ENCODE peak calls at places on chromosomes 3 and 15, in five cellular contexts. F is K562, T is GM12878, A is WTC11, Q is HepG2. D is an unnamed sample.

GRCh38 chr3:60703008-60703407 is 548.2 kb downstream of the FHIT start:
- DNase-seq in Q (no peak), A (no peak), F (no peak), T (no peak), D (no peak)

GRCh38 chr3:186095584-186096061 is 13.3 kb downstream of the ETV5 start:
- DNase-seq in F (no peak), T (no peak), A (no peak), Q (peak), D (no peak)

GRCh38 chr3:33424606-33425453 is 15.4 kb downstream of the UBP1 start:
- DNase-seq in F (no peak), Q (no peak), T (no peak), A (no peak), D (no peak)

GRCh38 chr3:3800685-3801509 is 1.7 kb downstream of the LRRN1 start:
- DNase-seq in Q (no peak), T (no peak), F (no peak), A (peak), D (peak)

GRCh38 chr15:64782751-64783150 is 7.4 kb upstream of the RBPMS2 start:
- DNase-seq in Q (no peak), F (no peak), T (no peak), A (no peak), D (no peak)

GRCh38 chr15:85667491-85668424 is 127.0 kb downstream of the KLHL25 start:
- DNase-seq in T (no peak), Q (peak), F (no peak), A (no peak), D (no peak)

GRCh38 chr15:32641517-32642059 is at the start of gene SCG5:
- DNase-seq in A (peak), T (no peak), F (peak), Q (no peak), D (peak)

GRCh38 chr15:70480196-70480856 is 283.0 kb downstream of the UACA start:
- DNase-seq in A (no peak), T (no peak), F (no peak), Q (no peak), D (no peak)

GRCh38 chr15:37121492-37121891 is 21.1 kb upstream of the MEIS2 start:
- DNase-seq in T (no peak), A (no peak), Q (no peak), F (no peak), D (no peak)

GRCh38 chr15:90184786-90185704 is 16.1 kb upstream of the SEMA4B start:
- DNase-seq in F (peak), T (no peak), Q (peak), A (peak), D (peak)

GRCh38 chr15:38215707-38216106 is 36.9 kb upstream of the SPRED1 start:
- DNase-seq in A (no peak), T (no peak), Q (no peak), F (no peak), D (no peak)

GRCh38 chr3:128491071-128491899 is 1.7 kb downstream of the GATA2 start:
- DNase-seq in Q (no peak), T (no peak), F (peak), A (peak), D (no peak)

GRCh38 chr3:155302476-155302875 is 9.0 kb upstream of the STRIT1 start:
- DNase-seq in A (no peak), Q (no peak), T (no peak), F (no peak), D (no peak)

GRCh38 chr3:184737641-184738518 is 26.0 kb upstream of the MAGEF1 start:
- DNase-seq in F (no peak), T (no peak), A (no peak), Q (no peak), D (peak)

GRCh38 chr3:24551626-24552025 is 57.0 kb upstream of the THRB start:
- DNase-seq in T (no peak), A (no peak), F (no peak), Q (no peak), D (no peak)

GRCh38 chr15:70299931-70300858 is 202.5 kb upstream of the TLE3 start:
- DNase-seq in Q (no peak), T (peak), A (no peak), F (no peak), D (no peak)

GRCh38 chr3:16600771-16601538 is 4.3 kb downstream of the DAZL start:
- DNase-seq in A (peak), T (no peak), F (peak), Q (peak), D (peak)

GRCh38 chr3:104628185-104628789 is 738.4 kb upstream of the ALCAM start:
- DNase-seq in F (peak), A (no peak), Q (peak), T (no peak), D (no peak)

GRCh38 chr3:41682996-41683395 is 278.9 kb downstream of the ULK4 start:
- DNase-seq in T (no peak), F (no peak), A (no peak), Q (no peak), D (no peak)

GRCh38 chr15:80214979-80215378 is 37.0 kb downstream of the CTXND1 start:
- DNase-seq in T (no peak), Q (no peak), F (no peak), A (no peak), D (no peak)

GRCh38 chr3:30658328-30659052 is 52.1 kb downstream of the TGFBR2 start:
- DNase-seq in F (no peak), T (peak), Q (peak), A (no peak), D (no peak)

GRCh38 chr3:52891164-52891563 is 6.2 kb downstream of the STIMATE start:
- DNase-seq in F (no peak), Q (no peak), T (no peak), A (no peak), D (no peak)

GRCh38 chr3:184387174-184387714 is 7.4 kb downstream of the CHRD start:
- DNase-seq in A (no peak), Q (no peak), F (no peak), T (no peak), D (no peak)

GRCh38 chr15:45205192-45205591 is 17.4 kb upstream of the SHF start:
- DNase-seq in T (peak), F (peak), Q (peak), A (peak), D (peak)

GRCh38 chr3:122681294-122682015 is 816 bp downstream of the PARP14 start:
- DNase-seq in A (peak), Q (no peak), F (no peak), T (no peak), D (peak)

GRCh38 chr15:53962646-53963561 is 15.3 kb upstream of the UNC13C start:
- DNase-seq in A (peak), T (no peak), Q (peak), F (peak), D (peak)

GRCh38 chr3:173275740-173276139 is 121.8 kb upstream of the NLGN1 start:
- DNase-seq in F (peak), T (no peak), Q (peak), A (peak), D (no peak)

GRCh38 chr15:60172147-60172546 is 168.0 kb downstream of the FOXB1 start:
- DNase-seq in A (no peak), F (no peak), T (no peak), Q (no peak), D (no peak)

GRCh38 chr3:185337231-185337816 is 25.6 kb upstream of the MAP3K13 start:
- DNase-seq in Q (peak), T (no peak), A (no peak), F (no peak), D (no peak)

GRCh38 chr3:43770426-43771103 is 79.8 kb downstream of the ABHD5 start:
- DNase-seq in F (peak), A (no peak), Q (no peak), T (no peak), D (no peak)

GRCh38 chr15:73333001-73333400 is 35.8 kb downstream of the HCN4 start:
- DNase-seq in A (no peak), F (no peak), Q (no peak), T (no peak), D (no peak)

GRCh38 chr3:196569003-196569516 is 600 bp downstream of the FBXO45 start:
- DNase-seq in F (peak), A (peak), Q (peak), T (no peak), D (peak)

GRCh38 chr15:24039683-24040082 is 352.6 kb upstream of the NDN start:
- DNase-seq in F (no peak), Q (no peak), A (no peak), T (no peak), D (no peak)

GRCh38 chr3:134615743-134616142 is 35.1 kb downstream of the KY start:
- DNase-seq in F (no peak), A (no peak), Q (no peak), T (no peak), D (peak)

GRCh38 chr15:66673410-66674322 is 28.4 kb upstream of the SMAD6 start:
- DNase-seq in A (peak), T (no peak), Q (no peak), F (peak), D (peak)
- TF ChIP-seq ATF2 in A (no peak), T (no peak), Q (no peak), F (no peak), D (no peak)

GRCh38 chr15:68653795-68654194 is 75.0 kb downstream of the CORO2B start:
- DNase-seq in Q (no peak), F (no peak), A (no peak), T (no peak), D (no peak)

GRCh38 chr15:68653031-68653635 is 74.3 kb downstream of the CORO2B start:
- DNase-seq in F (no peak), A (no peak), T (no peak), Q (no peak), D (no peak)

GRCh38 chr15:68650901-68651709 is 72.3 kb downstream of the CORO2B start:
- DNase-seq in F (peak), A (peak), T (no peak), Q (peak), D (peak)

GRCh38 chr15:68654786-68655560 is 76.2 kb downstream of the CORO2B start:
- DNase-seq in A (no peak), T (no peak), Q (no peak), F (no peak), D (no peak)

GRCh38 chr15:68652141-68652540 is 73.3 kb downstream of the CORO2B start:
- DNase-seq in F (no peak), Q (no peak), A (no peak), T (no peak), D (no peak)
- TF ChIP-seq ATF2 in F (no peak), Q (no peak), A (no peak), T (no peak), D (no peak)

GRCh38 chr15:100728371-100729201 is 126.2 kb downstream of the ASB7 start:
- DNase-seq in Q (no peak), A (no peak), F (no peak), T (no peak), D (peak)
- TF ChIP-seq ATF2 in Q (no peak), A (no peak), F (no peak), T (no peak), D (no peak)

GRCh38 chr15:98903377-98904018 is 104.1 kb downstream of the PGPEP1L start:
- DNase-seq in Q (no peak), T (no peak), F (no peak), A (no peak), D (no peak)

GRCh38 chr15:98901438-98901837 is 106.2 kb downstream of the PGPEP1L start:
- DNase-seq in Q (no peak), F (no peak), T (no peak), A (no peak), D (no peak)

GRCh38 chr15:98899266-98900021 is 108.1 kb downstream of the PGPEP1L start:
- DNase-seq in Q (no peak), F (no peak), A (no peak), T (no peak), D (no peak)

GRCh38 chr15:98898122-98898521 is 109.5 kb downstream of the PGPEP1L start:
- DNase-seq in F (no peak), Q (no peak), A (no peak), T (no peak), D (no peak)

GRCh38 chr15:98900382-98900781 is 107.2 kb downstream of the PGPEP1L start:
- DNase-seq in A (no peak), Q (no peak), F (no peak), T (no peak), D (no peak)
- TF ChIP-seq ATF2 in A (no peak), Q (no peak), F (no peak), T (no peak), D (no peak)

GRCh38 chr3:65048151-65048550 is 360.4 kb upstream of the ADAMTS9 start:
- DNase-seq in A (no peak), Q (no peak), F (no peak), T (no peak), D (no peak)
- TF ChIP-seq ATF2 in A (no peak), Q (no peak), F (no peak), T (no peak), D (no peak)